ENCODE peak calls at places on chromosomes 5 and 9, in five cellular contexts. Y is iPS-NIHi11, G is psoas muscle, F is HEK293T, H is lower lobe of right lung. O is an unnamed sample.

GRCh38 chr5:34409376-34409775 is 246.8 kb upstream of the RAI14 start:
- DNase-seq in H (no peak), Y (no peak), G (no peak), F (no peak), O (no peak)

GRCh38 chr5:69527128-69527745 is 32.8 kb upstream of the GTF2H2C start:
- DNase-seq in H (no peak), Y (no peak), G (no peak), F (no peak), O (no peak)

GRCh38 chr5:115428248-115428647 is 116.3 kb downstream of the FEM1C start:
- DNase-seq in G (no peak), Y (no peak), H (no peak), F (no peak), O (peak)

GRCh38 chr9:126491256-126491879 is 122.4 kb upstream of the LMX1B start:
- DNase-seq in F (peak), Y (peak), H (no peak), G (no peak), O (peak)

GRCh38 chr9:121483049-121483448 is 16.6 kb downstream of the GGTA1 start:
- DNase-seq in G (no peak), F (no peak), Y (peak), H (no peak), O (no peak)

GRCh38 chr5:32206799-32207634 is 32.9 kb upstream of the GOLPH3 start:
- DNase-seq in H (no peak), Y (no peak), G (no peak), F (no peak), O (no peak)

GRCh38 chr5:51024263-51024662 is 357.8 kb downstream of the PARP8 start:
- DNase-seq in G (no peak), H (no peak), Y (no peak), F (no peak), O (no peak)

GRCh38 chr9:93124793-93125192 is 9.3 kb downstream of the NINJ1 start:
- DNase-seq in G (peak), H (peak), F (no peak), Y (peak), O (no peak)

GRCh38 chr9:88527626-88528025 is 7.4 kb upstream of the NXNL2 start:
- DNase-seq in Y (no peak), G (no peak), H (no peak), F (no peak), O (no peak)

GRCh38 chr5:179909224-179909623 is 1.5 kb upstream of the TBC1D9B start:
- DNase-seq in Y (no peak), H (no peak), G (no peak), F (no peak), O (no peak)

GRCh38 chr5:67855523-67855922 is 360.0 kb upstream of the PIK3R1 start:
- DNase-seq in H (no peak), G (no peak), Y (no peak), F (no peak), O (no peak)

GRCh38 chr9:32378496-32378895 is 5.9 kb upstream of the ACO1 start:
- DNase-seq in Y (peak), G (no peak), F (peak), H (no peak), O (peak)

GRCh38 chr5:175257128-175257846 is 186.7 kb downstream of the DRD1 start:
- DNase-seq in H (no peak), G (no peak), Y (no peak), F (no peak), O (no peak)

GRCh38 chr5:115656404-115656803 is 30.6 kb upstream of the TMED7 start:
- DNase-seq in G (no peak), H (no peak), F (no peak), Y (no peak), O (no peak)

GRCh38 chr9:6827370-6827949 is 69.7 kb downstream of the KDM4C start:
- DNase-seq in H (no peak), Y (peak), G (no peak), F (peak), O (peak)

GRCh38 chr9:79662553-79662956 is 90.8 kb downstream of the TLE4 start:
- DNase-seq in Y (no peak), H (no peak), G (no peak), F (no peak), O (peak)

GRCh38 chr9:109742759-109743388 is 37.1 kb upstream of the PALM2AKAP2 start:
- DNase-seq in F (no peak), Y (peak), H (no peak), G (no peak), O (no peak)

GRCh38 chr5:107466233-107466769 is 204.4 kb downstream of the EFNA5 start:
- DNase-seq in Y (peak), H (no peak), G (no peak), F (peak), O (peak)

GRCh38 chr9:14313378-14313940 is 482 bp downstream of the NFIB start:
- DNase-seq in F (no peak), Y (peak), H (no peak), G (peak), O (peak)

GRCh38 chr5:98735806-98736507 is 37.5 kb upstream of the RGMB start:
- DNase-seq in F (no peak), Y (no peak), G (no peak), H (no peak), O (no peak)

GRCh38 chr5:171405615-171406014 is 13.8 kb upstream of the FGF18 start:
- DNase-seq in Y (no peak), F (peak), G (no peak), H (no peak), O (no peak)

GRCh38 chr5:114438471-114438870 is 76.6 kb downstream of the KCNN2 start:
- DNase-seq in G (no peak), H (no peak), Y (no peak), F (no peak), O (no peak)

GRCh38 chr5:131974622-131974955 is 29.1 kb upstream of the MEIKIN start:
- DNase-seq in H (no peak), F (no peak), Y (no peak), G (no peak), O (no peak)

GRCh38 chr5:41154491-41154890 is 58.8 kb downstream of the C6 start:
- DNase-seq in G (no peak), Y (no peak), F (no peak), H (no peak), O (no peak)

GRCh38 chr5:95846554-95847260 is 24.2 kb upstream of the GLRX start:
- DNase-seq in F (peak), Y (peak), H (no peak), G (peak), O (peak)

GRCh38 chr9:83070257-83070656 is 7.3 kb upstream of the RASEF start:
- DNase-seq in F (no peak), Y (no peak), H (no peak), G (no peak), O (no peak)

GRCh38 chr9:13295556-13295955 is 16.1 kb upstream of the MPDZ start:
- DNase-seq in G (no peak), H (no peak), F (no peak), Y (no peak), O (peak)

GRCh38 chr5:58794875-58795274 is 212.0 kb downstream of the RAB3C start:
- DNase-seq in H (no peak), F (no peak), Y (no peak), G (no peak), O (no peak)

GRCh38 chr9:83355024-83355444 is 183.2 kb downstream of the FRMD3 start:
- DNase-seq in G (no peak), H (no peak), Y (peak), F (no peak), O (peak)

O was measured in left kidney.